ENCODE peak calls at places on chromosome 19, in ten cellular contexts. U, Q, P, G, J, H, V, K, T and L are unnamed samples. For H3K36me3, the result is how much of the 10 kb centered on the place peaks cover.

GRCh38 chr19:2416321-2417097 is 10.9 kb downstream of the TIMM13 start:
- DNase-seq in T (no peak), G (no peak), P (no peak), U (no peak), Q (no peak), V (no peak), K (no peak), H (no peak), J (no peak), L (no peak)

GRCh38 chr19:51323481-51323891 is 12.0 kb downstream of the IGLON5 start:
- DNase-seq in U (no peak), T (no peak), V (no peak), Q (no peak), H (no peak), K (no peak), P (no peak), J (no peak), G (no peak), L (no peak)

GRCh38 chr19:18785179-18786124 is 5.7 kb downstream of the COMP start:
- DNase-seq in U (peak), Q (peak), H (peak), K (peak), G (peak), P (peak), T (peak), J (peak), V (no peak), L (no peak)

GRCh38 chr19:501646-502045 is 5.4 kb downstream of the MADCAM1 start:
- DNase-seq in Q (no peak), U (no peak), K (peak), H (no peak), G (no peak), P (no peak), T (no peak), J (no peak), V (no peak), L (no peak)

GRCh38 chr19:4537953-4538600 is 1.8 kb downstream of the LRG1 start:
- DNase-seq in H (no peak), T (no peak), K (peak), G (no peak), J (no peak), P (peak), V (no peak), U (peak), Q (peak), L (no peak)

GRCh38 chr19:8224394-8225145 is 15.4 kb downstream of the CERS4 start:
- DNase-seq in P (no peak), J (peak), T (no peak), K (no peak), Q (no peak), U (peak), G (peak), H (no peak), V (no peak), L (no peak)

GRCh38 chr19:51824603-51825002 is 29.6 kb downstream of the FPR3 start:
- DNase-seq in P (no peak), G (no peak), V (no peak), U (no peak), H (peak), J (no peak), T (no peak), Q (no peak), K (no peak), L (no peak)

GRCh38 chr19:38812841-38813320 is at the start of gene LGALS4:
- DNase-seq in T (no peak), H (no peak), Q (no peak), G (no peak), U (no peak), V (no peak), J (no peak), K (peak), P (no peak), L (no peak)

GRCh38 chr19:1373534-1374249 is 10.0 kb upstream of the NDUFS7 start:
- DNase-seq in V (no peak), J (peak), T (no peak), P (no peak), Q (no peak), H (no peak), U (no peak), G (peak), K (peak), L (no peak)

GRCh38 chr19:4579389-4579788 is 19.9 kb upstream of the SEMA6B start:
- DNase-seq in U (no peak), Q (no peak), K (no peak), P (no peak), G (no peak), H (no peak), J (no peak), V (no peak), T (no peak), L (no peak)

GRCh38 chr19:44303976-44304568 is 753 bp downstream of the ZNF235 start:
- DNase-seq in J (no peak), G (no peak), Q (peak), U (no peak), P (peak), K (peak), T (no peak), H (peak), V (no peak), L (no peak)

GRCh38 chr19:38152461-38153379 is 71.3 kb downstream of the DPF1 start:
- DNase-seq in K (no peak), H (no peak), V (no peak), G (peak), P (no peak), J (peak), Q (no peak), U (no peak), T (no peak), L (no peak)

GRCh38 chr19:38759590-38760003 is 13.7 kb downstream of the LGALS7 start:
- DNase-seq in T (no peak), J (no peak), G (no peak), H (no peak), V (no peak), P (no peak), Q (no peak), K (peak), U (no peak), L (no peak)

GRCh38 chr19:44851427-44851826 is 5.3 kb downstream of the NECTIN2 start:
- DNase-seq in P (no peak), K (no peak), T (no peak), G (no peak), V (no peak), U (no peak), Q (no peak), H (peak), J (no peak), L (no peak)

GRCh38 chr19:53157601-53158000 is 1.3 kb downstream of the ZNF347 start:
- DNase-seq in K (peak), V (no peak), T (no peak), U (no peak), G (no peak), H (no peak), Q (peak), P (peak), J (no peak), L (no peak)

GRCh38 chr19:31377736-31378135 is 28.5 kb upstream of the TSHZ3 start:
- DNase-seq in U (no peak), G (no peak), H (no peak), K (no peak), T (no peak), P (no peak), Q (no peak), V (no peak), J (no peak), L (no peak)

GRCh38 chr19:45321848-45322247 is 827 bp downstream of the CKM start:
- DNase-seq in P (no peak), K (no peak), H (no peak), G (peak), U (peak), V (no peak), J (peak), T (no peak), Q (no peak), L (no peak)

DNA sequence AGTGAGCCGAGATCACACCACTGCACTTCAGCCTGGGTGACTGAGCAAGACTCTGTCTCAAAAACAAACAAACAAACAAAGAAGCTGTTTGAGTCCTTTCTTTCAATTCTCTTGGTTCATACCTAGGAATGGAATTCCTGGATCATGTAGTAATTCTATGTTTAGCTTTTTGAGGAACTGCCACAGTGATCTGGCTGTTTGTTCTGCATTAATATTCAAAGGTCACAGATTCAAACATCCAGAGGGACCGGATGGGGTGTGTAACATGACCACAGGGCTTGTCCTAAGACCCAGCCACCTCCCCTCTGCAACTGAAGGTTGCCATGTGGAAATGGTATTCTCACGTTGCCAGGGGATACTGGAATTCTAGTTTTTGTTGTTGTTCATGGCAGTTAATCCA is 10.2 kb downstream of the COLGALT1 start:
- DNase-seq in H (no peak), U (no peak), Q (no peak), V (no peak), P (no peak), G (no peak), K (no peak), J (no peak), T (no peak), L (no peak)
- H3K36me3 ChIP-seq in H (half or more), U (half or more), Q (under half), V (under half), P (under half), G (under half), K (under half), J (half or more), T (half or more), L (half or more)

GRCh38 chr19:12350890-12351197 is 14.6 kb downstream of the ZNF442 start:
- DNase-seq in P (peak), G (no peak), V (no peak), K (no peak), J (no peak), H (no peak), T (no peak), U (no peak), Q (no peak), L (no peak)

GRCh38 chr19:12350185-12350889 is 15.1 kb downstream of the ZNF442 start:
- DNase-seq in P (peak), J (no peak), G (no peak), Q (no peak), H (no peak), U (no peak), K (no peak), V (no peak), T (no peak), L (no peak)

GRCh38 chr19:12345197-12345596 is 11.8 kb upstream of the ZNF563 start:
- DNase-seq in G (no peak), J (no peak), K (no peak), V (no peak), H (no peak), Q (no peak), P (no peak), U (no peak), T (no peak), L (no peak)

GRCh38 chr19:12346896-12347295 is 13.5 kb upstream of the ZNF563 start:
- DNase-seq in H (peak), P (peak), G (no peak), J (no peak), V (no peak), U (no peak), K (no peak), Q (no peak), T (no peak), L (no peak)
- TF ChIP-seq CTCF in H (peak), P (no peak), G (no peak), J (no peak), V (no peak), U (no peak), K (no peak), Q (no peak), T (no peak), L (no peak)

GRCh38 chr19:54252845-54253244 is 4.2 kb downstream of the LILRB5 start:
- DNase-seq in U (no peak), K (no peak), V (no peak), P (no peak), H (no peak), T (no peak), J (no peak), G (no peak), Q (no peak), L (no peak)
- H3K27ac ChIP-seq in U (no peak), K (no peak), V (no peak), P (no peak), H (no peak), T (no peak), J (no peak), G (no peak), Q (no peak), L (no peak)

GRCh38 chr19:16853066-16853465 is 23.9 kb downstream of the SIN3B start:
- DNase-seq in J (no peak), U (no peak), K (no peak), H (no peak), T (no peak), Q (no peak), P (no peak), G (no peak), V (no peak), L (no peak)
- H3K36me3 ChIP-seq in J (half or more), U (half or more), K (under half), H (half or more), T (half or more), Q (under half), P (under half), G (under half), V (under half), L (half or more)